ENCODE peak calls at places on chromosome 20, in seven cellular contexts. One of them, this sample, is unnamed.

GRCh38 chr20:19079536-19080299 is 132.7 kb upstream of the SLC24A3 start:
- DNase-seq in KBM-7: no peak
- DNase-seq in erythroblast: no peak
- DNase-seq in central memory CD4-positive, alpha-beta T cell: no peak
- DNase-seq in stomach: no peak
- DNase-seq in NCI-H345: peak
- DNase-seq in NCI-H748 treated with DMSO at 0.1 percent for 48 hours: no peak
- DNase-seq in this sample: peak

GRCh38 chr20:53859684-53860083 is 210.7 kb downstream of the BCAS1 start:
- DNase-seq in KBM-7: peak
- DNase-seq in erythroblast: no peak
- DNase-seq in central memory CD4-positive, alpha-beta T cell: no peak
- DNase-seq in stomach: no peak
- DNase-seq in NCI-H345: no peak
- DNase-seq in NCI-H748 treated with DMSO at 0.1 percent for 48 hours: no peak
- DNase-seq in this sample: no peak

GRCh38 chr20:34907616-34908469 is 31.4 kb downstream of the ACSS2 start:
- DNase-seq in KBM-7: peak
- DNase-seq in erythroblast: peak
- DNase-seq in central memory CD4-positive, alpha-beta T cell: no peak
- DNase-seq in stomach: peak
- DNase-seq in NCI-H345: peak
- DNase-seq in NCI-H748 treated with DMSO at 0.1 percent for 48 hours: no peak
- DNase-seq in this sample: peak

GRCh38 chr20:63551068-63551467 is 2.9 kb upstream of the FNDC11 start:
- DNase-seq in KBM-7: no peak
- DNase-seq in erythroblast: no peak
- DNase-seq in central memory CD4-positive, alpha-beta T cell: no peak
- DNase-seq in stomach: no peak
- DNase-seq in NCI-H345: no peak
- DNase-seq in NCI-H748 treated with DMSO at 0.1 percent for 48 hours: no peak
- DNase-seq in this sample: peak

GRCh38 chr20:45670139-45670538 is at the start of gene WFDC11:
- DNase-seq in KBM-7: no peak
- DNase-seq in erythroblast: no peak
- DNase-seq in central memory CD4-positive, alpha-beta T cell: no peak
- DNase-seq in stomach: no peak
- DNase-seq in NCI-H345: no peak
- DNase-seq in NCI-H748 treated with DMSO at 0.1 percent for 48 hours: no peak
- DNase-seq in this sample: no peak

GRCh38 chr20:24109008-24109407 is 120.4 kb upstream of the GGTLC1 start:
- DNase-seq in KBM-7: no peak
- DNase-seq in erythroblast: no peak
- DNase-seq in central memory CD4-positive, alpha-beta T cell: peak
- DNase-seq in stomach: peak
- DNase-seq in NCI-H345: no peak
- DNase-seq in NCI-H748 treated with DMSO at 0.1 percent for 48 hours: no peak
- DNase-seq in this sample: no peak

GRCh38 chr20:57124800-57125399 is 141.5 kb downstream of the BMP7 start:
- DNase-seq in KBM-7: no peak
- DNase-seq in erythroblast: no peak
- DNase-seq in central memory CD4-positive, alpha-beta T cell: no peak
- DNase-seq in stomach: no peak
- DNase-seq in NCI-H345: peak
- DNase-seq in NCI-H748 treated with DMSO at 0.1 percent for 48 hours: no peak
- DNase-seq in this sample: no peak

GRCh38 chr20:45905505-45906079 is 6.4 kb downstream of the PLTP start:
- DNase-seq in KBM-7: no peak
- DNase-seq in erythroblast: peak
- DNase-seq in central memory CD4-positive, alpha-beta T cell: no peak
- DNase-seq in stomach: no peak
- DNase-seq in NCI-H345: no peak
- DNase-seq in NCI-H748 treated with DMSO at 0.1 percent for 48 hours: no peak
- DNase-seq in this sample: no peak

GRCh38 chr20:21102691-21103311 is 3.4 kb downstream of the LINC00237 start:
- DNase-seq in KBM-7: no peak
- DNase-seq in erythroblast: peak
- DNase-seq in central memory CD4-positive, alpha-beta T cell: peak
- DNase-seq in stomach: peak
- DNase-seq in NCI-H345: peak
- DNase-seq in NCI-H748 treated with DMSO at 0.1 percent for 48 hours: no peak
- DNase-seq in this sample: peak

GRCh38 chr20:10541668-10542411 is 106.7 kb downstream of the SLX4IP start:
- DNase-seq in KBM-7: no peak
- DNase-seq in erythroblast: no peak
- DNase-seq in central memory CD4-positive, alpha-beta T cell: no peak
- DNase-seq in stomach: no peak
- DNase-seq in NCI-H345: peak
- DNase-seq in NCI-H748 treated with DMSO at 0.1 percent for 48 hours: peak
- DNase-seq in this sample: no peak

GRCh38 chr20:61891476-61891875 is 174.2 kb downstream of the TAF4 start:
- DNase-seq in KBM-7: no peak
- DNase-seq in erythroblast: no peak
- DNase-seq in central memory CD4-positive, alpha-beta T cell: no peak
- DNase-seq in stomach: no peak
- DNase-seq in NCI-H345: no peak
- DNase-seq in NCI-H748 treated with DMSO at 0.1 percent for 48 hours: no peak
- DNase-seq in this sample: no peak

GRCh38 chr20:571754-572331 is 28.3 kb upstream of the CSNK2A1 start:
- DNase-seq in KBM-7: no peak
- DNase-seq in erythroblast: no peak
- DNase-seq in central memory CD4-positive, alpha-beta T cell: no peak
- DNase-seq in stomach: peak
- DNase-seq in NCI-H345: no peak
- DNase-seq in NCI-H748 treated with DMSO at 0.1 percent for 48 hours: no peak
- DNase-seq in this sample: no peak

GRCh38 chr20:49330701-49331614 is 53.1 kb upstream of the ZNFX1 start:
- DNase-seq in KBM-7: no peak
- DNase-seq in erythroblast: no peak
- DNase-seq in central memory CD4-positive, alpha-beta T cell: no peak
- DNase-seq in stomach: no peak
- DNase-seq in NCI-H345: no peak
- DNase-seq in NCI-H748 treated with DMSO at 0.1 percent for 48 hours: no peak
- DNase-seq in this sample: no peak

GRCh38 chr20:21933526-21933925 is 228.1 kb downstream of the PAX1 start:
- DNase-seq in KBM-7: no peak
- DNase-seq in erythroblast: no peak
- DNase-seq in central memory CD4-positive, alpha-beta T cell: no peak
- DNase-seq in stomach: no peak
- DNase-seq in NCI-H345: no peak
- DNase-seq in NCI-H748 treated with DMSO at 0.1 percent for 48 hours: no peak
- DNase-seq in this sample: no peak

GRCh38 chr20:60049601-60050000 is 91.4 kb downstream of the CDH26 start:
- DNase-seq in KBM-7: no peak
- DNase-seq in erythroblast: no peak
- DNase-seq in central memory CD4-positive, alpha-beta T cell: no peak
- DNase-seq in stomach: no peak
- DNase-seq in NCI-H345: no peak
- DNase-seq in NCI-H748 treated with DMSO at 0.1 percent for 48 hours: no peak
- DNase-seq in this sample: no peak

GRCh38 chr20:30168025-30168799 is 1089.3 kb upstream of the DEFB115 start:
- DNase-seq in KBM-7: no peak
- DNase-seq in erythroblast: peak
- DNase-seq in central memory CD4-positive, alpha-beta T cell: peak
- DNase-seq in stomach: no peak
- DNase-seq in NCI-H345: no peak
- DNase-seq in NCI-H748 treated with DMSO at 0.1 percent for 48 hours: no peak
- DNase-seq in this sample: no peak

GRCh38 chr20:62931464-62931863 is 5.2 kb upstream of the DIDO1 start:
- DNase-seq in KBM-7: no peak
- DNase-seq in erythroblast: no peak
- DNase-seq in central memory CD4-positive, alpha-beta T cell: no peak
- DNase-seq in stomach: no peak
- DNase-seq in NCI-H345: no peak
- DNase-seq in NCI-H748 treated with DMSO at 0.1 percent for 48 hours: no peak
- DNase-seq in this sample: no peak

GRCh38 chr20:47396762-47397476 is 40.4 kb upstream of the ZMYND8 start:
- DNase-seq in KBM-7: no peak
- DNase-seq in erythroblast: no peak
- DNase-seq in central memory CD4-positive, alpha-beta T cell: no peak
- DNase-seq in stomach: no peak
- DNase-seq in NCI-H345: no peak
- DNase-seq in NCI-H748 treated with DMSO at 0.1 percent for 48 hours: no peak
- DNase-seq in this sample: peak

GRCh38 chr20:21513881-21514540 is at the start of gene NKX2-2:
- DNase-seq in KBM-7: peak
- DNase-seq in erythroblast: no peak
- DNase-seq in central memory CD4-positive, alpha-beta T cell: no peak
- DNase-seq in stomach: no peak
- DNase-seq in NCI-H345: peak
- DNase-seq in NCI-H748 treated with DMSO at 0.1 percent for 48 hours: no peak
- DNase-seq in this sample: no peak

GRCh38 chr20:6038256-6038655 is 15.6 kb downstream of the LRRN4 start:
- DNase-seq in KBM-7: no peak
- DNase-seq in erythroblast: no peak
- DNase-seq in central memory CD4-positive, alpha-beta T cell: no peak
- DNase-seq in stomach: no peak
- DNase-seq in NCI-H345: no peak
- DNase-seq in NCI-H748 treated with DMSO at 0.1 percent for 48 hours: no peak
- DNase-seq in this sample: no peak

GRCh38 chr20:44973053-44973452 is 6.7 kb downstream of the STK4 start:
- DNase-seq in KBM-7: no peak
- DNase-seq in erythroblast: no peak
- DNase-seq in central memory CD4-positive, alpha-beta T cell: no peak
- DNase-seq in stomach: no peak
- DNase-seq in NCI-H345: no peak
- DNase-seq in NCI-H748 treated with DMSO at 0.1 percent for 48 hours: no peak
- DNase-seq in this sample: no peak

GRCh38 chr20:19735446-19735845 is 22.6 kb upstream of the RIN2 start:
- DNase-seq in KBM-7: peak
- DNase-seq in erythroblast: no peak
- DNase-seq in central memory CD4-positive, alpha-beta T cell: no peak
- DNase-seq in stomach: peak
- DNase-seq in NCI-H345: no peak
- DNase-seq in NCI-H748 treated with DMSO at 0.1 percent for 48 hours: no peak
- DNase-seq in this sample: peak

GRCh38 chr20:59977086-59977485 is 18.9 kb downstream of the CDH26 start:
- DNase-seq in KBM-7: no peak
- DNase-seq in erythroblast: no peak
- DNase-seq in central memory CD4-positive, alpha-beta T cell: no peak
- DNase-seq in stomach: no peak
- DNase-seq in NCI-H345: no peak
- DNase-seq in NCI-H748 treated with DMSO at 0.1 percent for 48 hours: no peak
- DNase-seq in this sample: no peak

GRCh38 chr20:50534567-50534966 is 24.4 kb downstream of the PTPN1 start:
- DNase-seq in KBM-7: no peak
- DNase-seq in erythroblast: no peak
- DNase-seq in central memory CD4-positive, alpha-beta T cell: no peak
- DNase-seq in stomach: no peak
- DNase-seq in NCI-H345: no peak
- DNase-seq in NCI-H748 treated with DMSO at 0.1 percent for 48 hours: no peak
- DNase-seq in this sample: no peak

This sample was measured in OCI-M1.